ENCODE peak calls at places on chromosomes 13 and 19, in seven cellular contexts. S, M, R, U, E, N and D are unnamed samples.

GRCh38 chr19:47035127-47035494 is 13.3 kb downstream of the TMEM160 start:
- DNase-seq in S (no peak), M (no peak), R (no peak), U (no peak), E (no peak), N (peak), D (no peak)

GRCh38 chr13:112249644-112250610 is 126.2 kb upstream of the SPACA7 start:
- DNase-seq in S (no peak), M (no peak), R (no peak), U (no peak), E (no peak), N (peak), D (no peak)

GRCh38 chr13:101384929-101385328 is 31.4 kb downstream of the NALCN start:
- DNase-seq in S (no peak), M (no peak), R (no peak), U (no peak), E (no peak), N (no peak), D (no peak)

GRCh38 chr13:34988330-34988791 is 46.3 kb downstream of the NBEA start:
- DNase-seq in S (no peak), M (no peak), R (no peak), U (no peak), E (no peak), N (no peak), D (no peak)

GRCh38 chr13:99528547-99528946 is 27.3 kb downstream of the TM9SF2 start:
- DNase-seq in S (no peak), M (peak), R (no peak), U (peak), E (no peak), N (no peak), D (no peak)

GRCh38 chr13:37106642-37107041 is 1.2 kb upstream of the CSNK1A1L start:
- DNase-seq in S (no peak), M (no peak), R (no peak), U (no peak), E (no peak), N (no peak), D (no peak)

GRCh38 chr13:25088562-25089221 is 7.2 kb upstream of the PABPC3 start:
- DNase-seq in S (no peak), M (no peak), R (no peak), U (no peak), E (no peak), N (no peak), D (no peak)

GRCh38 chr19:19234220-19234816 is 22.6 kb downstream of the NCAN start:
- DNase-seq in S (no peak), M (no peak), R (no peak), U (no peak), E (no peak), N (no peak), D (no peak)

GRCh38 chr13:90477194-90477593 is 870.3 kb upstream of the MIR17HG start:
- DNase-seq in S (no peak), M (no peak), R (no peak), U (no peak), E (no peak), N (no peak), D (no peak)

GRCh38 chr13:75372923-75373841 is 108.8 kb downstream of the TBC1D4 start:
- DNase-seq in S (no peak), M (peak), R (no peak), U (no peak), E (no peak), N (no peak), D (no peak)

GRCh38 chr19:16073988-16074387 is 2.3 kb upstream of the TPM4 start:
- DNase-seq in S (peak), M (no peak), R (no peak), U (no peak), E (no peak), N (no peak), D (no peak)

GRCh38 chr13:25463496-25463895 is 91.7 kb downstream of the ATP8A2 start:
- DNase-seq in S (no peak), M (no peak), R (no peak), U (no peak), E (peak), N (no peak), D (no peak)

GRCh38 chr13:80196756-80197155 is 144.2 kb downstream of the SPRY2 start:
- DNase-seq in S (no peak), M (no peak), R (no peak), U (no peak), E (no peak), N (no peak), D (no peak)

GRCh38 chr19:51688665-51689571 is 4.2 kb upstream of the SPACA6 start:
- DNase-seq in S (peak), M (peak), R (peak), U (no peak), E (peak), N (peak), D (peak)

GRCh38 chr13:29457299-29457698 is 138.2 kb downstream of the SLC7A1 start:
- DNase-seq in S (no peak), M (peak), R (no peak), U (no peak), E (peak), N (no peak), D (no peak)

GRCh38 chr19:8174706-8175105 is 25.3 kb upstream of the FBN3 start:
- DNase-seq in S (no peak), M (no peak), R (no peak), U (no peak), E (peak), N (no peak), D (peak)

GRCh38 chr19:33631628-33631995 is 9.9 kb downstream of the CHST8 start:
- DNase-seq in S (no peak), M (no peak), R (no peak), U (no peak), E (no peak), N (no peak), D (no peak)

GRCh38 chr13:101545521-101545920 is 93.0 kb downstream of the ITGBL1 start:
- DNase-seq in S (no peak), M (no peak), R (no peak), U (no peak), E (no peak), N (no peak), D (no peak)

GRCh38 chr19:719081-719512 is 10.4 kb downstream of the PALM start:
- DNase-seq in S (no peak), M (peak), R (peak), U (no peak), E (no peak), N (no peak), D (no peak)

GRCh38 chr19:30149300-30149699 is 207.3 kb downstream of the URI1 start:
- DNase-seq in S (no peak), M (no peak), R (no peak), U (no peak), E (no peak), N (no peak), D (no peak)

GRCh38 chr19:30148803-30149202 is 206.8 kb downstream of the URI1 start:
- DNase-seq in S (no peak), M (no peak), R (no peak), U (no peak), E (no peak), N (no peak), D (no peak)

GRCh38 chr19:30152510-30153291 is 210.7 kb downstream of the URI1 start:
- DNase-seq in S (no peak), M (no peak), R (no peak), U (no peak), E (no peak), N (no peak), D (no peak)

GRCh38 chr19:30151081-30151480 is 209.0 kb downstream of the URI1 start:
- DNase-seq in S (no peak), M (no peak), R (no peak), U (no peak), E (no peak), N (no peak), D (no peak)

DNA sequence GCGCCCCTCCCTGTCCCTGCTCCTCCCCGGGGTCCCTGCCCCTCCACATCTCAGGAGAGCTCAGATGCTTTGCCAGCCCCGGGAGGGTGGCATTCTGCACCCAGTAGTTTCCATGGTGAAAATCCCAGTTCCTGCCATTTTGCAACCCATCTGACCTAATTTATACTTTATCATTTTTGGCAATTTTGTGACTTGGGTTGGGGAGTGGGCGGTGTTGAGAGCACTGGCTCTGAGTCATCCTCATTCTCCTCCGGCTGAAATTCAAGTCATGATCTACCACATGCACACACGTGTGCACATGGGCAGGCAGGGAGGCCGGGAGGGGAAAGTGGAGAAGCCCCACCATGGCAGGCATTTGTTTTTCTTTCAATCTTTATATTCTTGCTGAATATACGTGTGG is 208.6 kb downstream of the URI1 start:
- DNase-seq in S (no peak), M (no peak), R (no peak), U (no peak), E (no peak), N (no peak), D (no peak)
- H3K27ac ChIP-seq in S (no peak), M (no peak), R (no peak), U (no peak), E (no peak), N (no peak), D (no peak)

GRCh38 chr19:3132971-3133792 is 2.7 kb upstream of the GNA15 start:
- DNase-seq in S (peak), M (peak), R (no peak), U (peak), E (no peak), N (no peak), D (no peak)

GRCh38 chr19:3136684-3137055 is 837 bp downstream of the GNA15 start:
- DNase-seq in S (no peak), M (no peak), R (no peak), U (no peak), E (peak), N (no peak), D (no peak)

GRCh38 chr19:3131168-3131567 is 4.7 kb upstream of the GNA15 start:
- DNase-seq in S (no peak), M (no peak), R (no peak), U (peak), E (no peak), N (no peak), D (no peak)

GRCh38 chr19:3135961-3136683 is at the start of gene GNA15:
- DNase-seq in S (peak), M (no peak), R (no peak), U (no peak), E (peak), N (peak), D (peak)

GRCh38 chr19:3133793-3134116 is 2.1 kb upstream of the GNA15 start:
- DNase-seq in S (no peak), M (no peak), R (no peak), U (no peak), E (no peak), N (no peak), D (no peak)
- H3K27ac ChIP-seq in S (peak), M (no peak), R (peak), U (peak), E (peak), N (peak), D (peak)

GRCh38 chr19:5933391-5933998 is 19.4 kb downstream of the CAPS start:
- DNase-seq in S (no peak), M (no peak), R (no peak), U (no peak), E (no peak), N (no peak), D (no peak)
- H3K27ac ChIP-seq in S (no peak), M (peak), R (no peak), U (no peak), E (peak), N (no peak), D (peak)

GRCh38 chr13:110298221-110298565 is 8.8 kb downstream of the COL4A1 start:
- DNase-seq in S (no peak), M (no peak), R (no peak), U (no peak), E (no peak), N (no peak), D (no peak)
- H3K27ac ChIP-seq in S (peak), M (no peak), R (peak), U (no peak), E (no peak), N (peak), D (peak)

GRCh38 chr19:11061951-11062350 is 27.3 kb upstream of the LDLR start:
- DNase-seq in S (no peak), M (no peak), R (no peak), U (no peak), E (no peak), N (no peak), D (no peak)

GRCh38 chr19:11059511-11060358 is 29.5 kb upstream of the LDLR start:
- DNase-seq in S (no peak), M (no peak), R (no peak), U (no peak), E (no peak), N (no peak), D (no peak)

GRCh38 chr19:11054200-11054599 is 35.1 kb upstream of the LDLR start:
- DNase-seq in S (no peak), M (no peak), R (no peak), U (no peak), E (no peak), N (no peak), D (no peak)

GRCh38 chr19:11054628-11055027 is 34.6 kb upstream of the LDLR start:
- DNase-seq in S (no peak), M (no peak), R (no peak), U (no peak), E (no peak), N (no peak), D (no peak)

DNA sequence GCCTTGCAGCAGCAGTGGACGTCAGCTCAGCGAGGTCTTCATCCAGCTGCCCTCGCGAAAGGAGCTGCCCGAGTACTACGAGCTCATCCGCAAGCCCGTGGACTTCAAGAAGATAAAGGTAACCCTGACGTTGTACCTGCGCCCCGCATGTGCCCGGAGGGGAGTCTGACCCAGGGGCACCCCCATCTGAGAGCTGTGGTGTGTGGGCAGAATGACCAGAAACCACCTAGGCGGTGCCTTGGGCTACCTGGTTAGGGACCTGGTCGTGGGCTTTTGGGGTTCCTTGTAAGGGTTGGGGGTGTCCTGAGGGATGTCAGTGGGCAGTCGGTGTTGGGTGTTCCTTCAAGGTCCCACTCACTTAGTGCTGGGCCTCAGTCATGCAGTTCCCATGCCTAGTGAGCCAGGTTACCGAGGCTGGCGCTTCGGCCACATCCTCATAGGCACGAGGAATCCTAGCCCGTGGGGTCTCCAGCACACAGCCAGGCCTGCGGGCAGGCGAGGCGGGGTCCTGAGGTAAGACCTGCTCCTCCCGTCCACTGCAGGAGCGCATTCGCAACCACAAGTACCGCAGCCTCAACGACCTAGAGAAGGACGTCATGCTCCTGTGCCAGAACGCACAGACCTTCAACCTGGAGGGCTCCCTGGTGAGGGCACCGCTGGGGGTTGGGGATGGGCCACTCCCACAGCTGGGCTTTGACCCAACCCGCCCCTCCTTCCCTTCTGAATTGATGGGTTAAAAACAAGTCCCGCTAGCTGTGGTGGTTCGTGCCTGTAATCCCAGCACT is 30.8 kb upstream of the LDLR start:
- DNase-seq in S (no peak), M (no peak), R (no peak), U (no peak), E (no peak), N (no peak), D (no peak)
- H3K27ac ChIP-seq in S (no peak), M (no peak), R (no peak), U (no peak), E (peak), N (no peak), D (no peak)

GRCh38 chr19:57947088-57947418 is 453 bp downstream of the ZNF256 start:
- DNase-seq in S (peak), M (no peak), R (no peak), U (no peak), E (no peak), N (no peak), D (no peak)
- H3K27ac ChIP-seq in S (no peak), M (peak), R (peak), U (peak), E (peak), N (peak), D (peak)

GRCh38 chr13:66937423-66937822 is 292.7 kb downstream of the PCDH9 start:
- DNase-seq in S (no peak), M (no peak), R (no peak), U (no peak), E (no peak), N (no peak), D (no peak)

GRCh38 chr13:66933527-66933926 is 296.6 kb downstream of the PCDH9 start:
- DNase-seq in S (no peak), M (no peak), R (no peak), U (no peak), E (no peak), N (no peak), D (no peak)

DNA sequence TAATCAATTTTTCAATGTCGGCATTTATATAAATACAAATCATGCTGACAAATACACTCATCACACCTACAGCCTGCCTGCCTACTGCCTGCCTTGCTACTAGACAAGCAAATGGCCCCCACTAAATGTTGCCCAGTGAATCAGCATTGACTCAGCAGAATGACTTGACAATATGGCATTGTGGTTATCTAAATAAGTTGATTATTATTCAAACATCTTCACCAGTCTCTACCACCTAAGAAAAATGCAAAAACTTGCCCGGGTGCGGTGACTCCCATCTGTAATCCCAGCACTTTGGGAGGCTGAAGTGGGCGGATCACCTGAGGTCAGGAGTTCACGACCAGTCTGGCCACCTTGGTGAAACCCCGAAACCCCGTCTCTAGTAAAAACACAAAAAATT is 296.1 kb downstream of the PCDH9 start:
- DNase-seq in S (no peak), M (peak), R (no peak), U (no peak), E (peak), N (no peak), D (no peak)
- H3K27ac ChIP-seq in S (no peak), M (no peak), R (no peak), U (no peak), E (no peak), N (no peak), D (no peak)

GRCh38 chr13:33676045-33676699 is 141.8 kb upstream of the RFC3 start:
- DNase-seq in S (no peak), M (peak), R (no peak), U (no peak), E (no peak), N (peak), D (no peak)
- H3K27ac ChIP-seq in S (peak), M (peak), R (peak), U (no peak), E (no peak), N (peak), D (peak)

GRCh38 chr13:53605306-53605705 is 576.7 kb downstream of the OLFM4 start:
- DNase-seq in S (no peak), M (no peak), R (no peak), U (no peak), E (no peak), N (no peak), D (no peak)
- H3K27ac ChIP-seq in S (no peak), M (no peak), R (no peak), U (no peak), E (no peak), N (no peak), D (no peak)

GRCh38 chr19:30593358-30593757 is 221.2 kb downstream of the ZNF536 start:
- DNase-seq in S (no peak), M (no peak), R (no peak), U (no peak), E (no peak), N (no peak), D (no peak)

GRCh38 chr19:30596268-30596667 is 224.1 kb downstream of the ZNF536 start:
- DNase-seq in S (no peak), M (no peak), R (no peak), U (no peak), E (no peak), N (no peak), D (no peak)

GRCh38 chr19:30587869-30588268 is 215.7 kb downstream of the ZNF536 start:
- DNase-seq in S (no peak), M (no peak), R (no peak), U (no peak), E (no peak), N (no peak), D (no peak)

GRCh38 chr19:30593975-30594925 is 222.1 kb downstream of the ZNF536 start:
- DNase-seq in S (no peak), M (no peak), R (no peak), U (no peak), E (no peak), N (no peak), D (no peak)

GRCh38 chr19:30590596-30591229 is 218.5 kb downstream of the ZNF536 start:
- DNase-seq in S (no peak), M (no peak), R (no peak), U (no peak), E (no peak), N (no peak), D (no peak)
- H3K27ac ChIP-seq in S (no peak), M (no peak), R (no peak), U (no peak), E (no peak), N (no peak), D (no peak)